ENCODE peak calls at places on chromosomes 16 and 17, in eight cellular contexts. H is fibroblast of pulmonary artery, U is heart left ventricle, F is upper lobe of right lung, N is GM12865, R is AG10803, D is GM06990, A is MM.1S. P is an unnamed sample.
A peak's percentile ranks its signal among the peaks of the same experiment; 100 is the strongest.

GRCh38 chr16:67782567-67783352 is 23.6 kb downstream of the RANBP10 start:
- DNase-seq in H (no peak), F (no peak), R (no peak), D (no peak), N (no peak), A (no peak), U (no peak), P (no peak)

GRCh38 chr16:57260294-57260929 is 15.4 kb downstream of the ARL2BP start:
- DNase-seq in N (peak; percentile 66), F (peak; percentile 53), U (no peak), R (peak; percentile 50), D (peak; percentile 67), H (peak; percentile 84), A (no peak), P (peak; percentile 78)

GRCh38 chr17:79778504-79779087 is 648 bp downstream of the CBX2 start:
- DNase-seq in U (no peak), F (peak; percentile 70), H (no peak), N (no peak), A (no peak), R (no peak), D (no peak), P (no peak)

GRCh38 chr17:30176845-30177244 is 58.7 kb downstream of the SLC6A4 start:
- DNase-seq in D (no peak), R (no peak), N (no peak), U (no peak), A (no peak), F (no peak), H (no peak), P (no peak)

GRCh38 chr17:78231991-78232759 is 744 bp downstream of the TMEM235 start:
- DNase-seq in H (no peak), A (no peak), N (no peak), U (no peak), D (no peak), F (peak; percentile 69), R (no peak), P (no peak)

GRCh38 chr17:73742915-73743314 is 98.7 kb upstream of the SDK2 start:
- DNase-seq in F (no peak), N (no peak), H (no peak), D (no peak), U (no peak), R (no peak), A (no peak), P (no peak)

GRCh38 chr16:49458656-49459445 is 85.2 kb downstream of the C16orf78 start:
- DNase-seq in H (no peak), F (peak; percentile 20), A (no peak), U (no peak), N (no peak), D (no peak), R (no peak), P (no peak)

GRCh38 chr17:51165680-51166197 is 472 bp upstream of the NME2 start:
- DNase-seq in N (no peak), F (no peak), D (no peak), U (peak; percentile 46), H (no peak), R (peak; percentile 25), A (no peak), P (no peak)

GRCh38 chr17:21460358-21460757 is 84.2 kb downstream of the KCNJ12 start:
- DNase-seq in H (peak; percentile 46), U (no peak), D (no peak), N (no peak), F (no peak), A (no peak), R (no peak), P (peak; percentile 87)

GRCh38 chr16:63617047-63617989 is 1504.5 kb downstream of the CDH11 start:
- DNase-seq in N (no peak), H (peak; percentile 33), A (no peak), R (no peak), D (no peak), F (no peak), U (peak; percentile 52), P (no peak)

GRCh38 chr16:63618896-63619295 is 1503.0 kb downstream of the CDH11 start:
- DNase-seq in D (no peak), U (no peak), H (no peak), F (no peak), R (no peak), N (no peak), A (peak; percentile 84), P (no peak)

GRCh38 chr16:63614421-63614820 is 1507.4 kb downstream of the CDH11 start:
- DNase-seq in R (no peak), N (no peak), D (no peak), F (no peak), H (peak; percentile 21), A (no peak), U (no peak), P (peak; percentile 46)

GRCh38 chr16:63613701-63614100 is 1508.2 kb downstream of the CDH11 start:
- DNase-seq in D (no peak), N (no peak), F (no peak), H (peak; percentile 62), U (no peak), A (no peak), R (no peak), P (peak; percentile 59)

DNA sequence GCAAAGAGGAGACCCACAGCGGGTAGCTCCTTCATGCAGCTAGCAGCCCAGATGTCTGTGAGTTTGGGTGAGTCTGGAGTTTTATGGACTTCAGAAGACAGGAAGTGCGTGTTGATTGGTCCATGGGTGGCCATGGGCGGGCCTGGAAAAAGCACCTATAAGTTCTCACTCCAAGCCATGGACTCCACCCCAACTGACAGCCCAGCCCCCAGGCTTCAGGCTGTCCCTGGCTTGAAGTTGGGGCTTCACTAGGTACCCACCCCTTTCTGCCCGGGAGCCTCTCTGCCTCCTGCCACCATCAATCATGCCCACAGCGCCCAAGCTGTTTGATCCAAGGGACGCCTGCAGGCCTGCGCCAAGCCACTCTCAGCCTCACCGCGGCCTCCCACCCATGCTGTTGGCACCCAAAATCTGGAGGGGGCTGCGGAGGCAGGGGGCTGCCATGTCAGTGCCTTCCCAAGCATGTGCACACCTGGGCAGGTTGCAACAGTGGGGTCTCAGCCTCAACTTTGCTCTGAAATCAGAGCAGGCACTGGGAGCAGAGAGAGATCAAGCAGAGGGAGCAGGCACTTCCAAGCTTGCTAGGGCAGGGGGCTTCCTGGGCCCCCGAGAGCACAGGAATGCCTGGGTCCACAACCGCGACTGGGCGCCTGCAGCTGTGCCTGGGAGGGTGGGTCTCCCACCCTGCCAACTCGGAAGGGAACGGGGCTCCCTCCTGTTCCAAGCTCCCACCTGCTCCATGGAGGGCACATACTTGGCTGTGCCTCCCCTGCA is 1503.7 kb downstream of the CDH11 start:
- DNase-seq in R (no peak), U (peak; percentile 60), H (peak; percentile 45), A (no peak), D (no peak), F (no peak), N (no peak), P (no peak)
- H3K4me3 ChIP-seq in R (no peak overlapping the region), U (peak overlapping the region; percentile 44), H (peak overlapping the region; percentile 63), A (peak overlapping the region; percentile 23), D (no peak overlapping the region), F (no peak overlapping the region), N (no peak overlapping the region), P (no peak overlapping the region)

GRCh38 chr16:73047536-73048291 is at the start of gene ZFHX3:
- DNase-seq in N (peak; percentile 82), R (peak; percentile 73), D (peak; percentile 84), F (peak; percentile 89), U (peak; percentile 82), A (peak; percentile 56), H (peak; percentile 55), P (peak; percentile 70)
- TF ChIP-seq CTCF in N (peak; percentile 28), R (peak; percentile 15), D (peak; percentile 29), F (no peak), U (no peak), A (no peak), H (no peak), P (peak; percentile 22)

GRCh38 chr17:44007346-44008204 is 3.2 kb downstream of the NAGS start:
- DNase-seq in R (no peak), F (no peak), N (no peak), A (peak; percentile 23), D (no peak), U (no peak), H (no peak), P (no peak)

GRCh38 chr17:44006581-44007345 is 2.3 kb downstream of the NAGS start:
- DNase-seq in U (peak; percentile 98), H (peak; percentile 97), R (peak; percentile 93), F (peak; percentile 100), D (peak; percentile 93), A (peak; percentile 93), N (peak; percentile 97), P (peak; percentile 99)

GRCh38 chr17:44005865-44006580 is 1.6 kb downstream of the NAGS start:
- DNase-seq in F (peak; percentile 85), D (peak; percentile 32), N (no peak), H (no peak), R (no peak), U (no peak), A (peak; percentile 25), P (peak; percentile 24)

GRCh38 chr17:44010966-44011647 is 3.7 kb downstream of the TMEM101 start:
- DNase-seq in H (no peak), F (no peak), A (no peak), D (no peak), U (no peak), R (no peak), N (no peak), P (peak; percentile 84)

DNA sequence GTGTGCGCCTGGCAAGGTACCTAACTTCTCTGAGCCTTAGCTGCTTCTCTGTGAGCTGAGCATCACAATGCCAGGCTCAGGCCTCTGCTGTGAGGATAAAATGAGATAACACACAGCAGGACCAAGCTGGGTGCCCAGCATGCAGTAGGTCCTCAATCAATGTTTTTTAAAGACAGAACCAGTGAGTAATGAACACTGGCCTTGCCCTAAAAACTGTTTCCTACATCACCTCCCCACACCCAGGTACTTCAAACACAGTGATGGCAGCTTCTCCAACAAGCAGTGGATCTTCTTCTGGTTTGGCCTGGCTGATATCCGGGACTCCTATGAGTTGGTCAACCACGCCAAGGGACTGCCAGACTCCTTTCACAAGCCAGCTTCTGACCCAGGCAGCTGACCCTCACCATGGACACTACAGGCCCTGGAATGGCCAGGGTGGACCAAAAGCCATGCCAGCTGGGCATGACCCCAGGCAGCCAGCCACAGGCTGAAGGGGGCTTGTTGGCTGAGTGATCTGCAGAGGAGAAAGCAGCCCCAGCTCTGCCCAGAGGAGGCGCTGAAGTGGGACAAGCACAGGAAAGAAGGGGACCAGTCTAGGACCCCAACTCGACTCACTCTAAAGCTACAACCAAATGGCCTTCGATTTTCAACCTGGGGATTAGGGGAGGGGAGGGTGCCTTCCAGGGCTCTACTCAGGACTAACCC is 3.9 kb downstream of the NAGS start:
- DNase-seq in F (no peak), A (no peak), H (no peak), U (no peak), R (no peak), D (no peak), N (no peak), P (no peak)
- H3K4me3 ChIP-seq in F (peak overlapping the region; percentile 64), A (no peak overlapping the region), H (peak overlapping the region; percentile 64), U (peak overlapping the region; percentile 72), R (peak overlapping the region; percentile 74), D (no peak overlapping the region), N (no peak overlapping the region), P (peak overlapping the region; percentile 67)

GRCh38 chr16:58421529-58421928 is 29.3 kb downstream of the GINS3 start:
- DNase-seq in N (no peak), U (peak; percentile 81), H (peak; percentile 29), D (no peak), R (peak; percentile 49), F (peak; percentile 66), A (no peak), P (peak; percentile 26)
- TF ChIP-seq CTCF in N (no peak), U (no peak), H (no peak), D (no peak), R (no peak), F (no peak), A (no peak), P (peak; percentile 6)

P was measured in astrocyte of the spinal cord.